ENCODE peak calls at places on chromosomes 13 and 19, in nine cellular contexts. One of them, this sample, is unnamed.

GRCh38 chr19:19820774-19821315 is 705 bp downstream of the ZNF506 start:
- DNase-seq in transverse colon: no peak
- DNase-seq in tibial nerve: no peak
- DNase-seq in upper lobe of left lung: no peak
- DNase-seq in K562: no peak
- DNase-seq in H1: no peak
- DNase-seq in A549: no peak
- DNase-seq in stomach: no peak
- DNase-seq in suprapubic skin: no peak
- DNase-seq in this sample: peak; percentile 26

GRCh38 chr19:51710163-51710562 is 13.6 kb downstream of the HAS1 start:
- DNase-seq in H1: no peak
- DNase-seq in suprapubic skin: no peak
- DNase-seq in transverse colon: no peak
- DNase-seq in tibial nerve: no peak
- DNase-seq in A549: no peak
- DNase-seq in stomach: no peak
- DNase-seq in upper lobe of left lung: no peak
- DNase-seq in K562: no peak
- DNase-seq in this sample: no peak

GRCh38 chr13:92843549-92843948 is 383.1 kb upstream of the GPC6 start:
- DNase-seq in K562: no peak
- DNase-seq in H1: no peak
- DNase-seq in suprapubic skin: no peak
- DNase-seq in stomach: no peak
- DNase-seq in tibial nerve: no peak
- DNase-seq in A549: no peak
- DNase-seq in upper lobe of left lung: no peak
- DNase-seq in transverse colon: no peak
- DNase-seq in this sample: no peak

GRCh38 chr13:113859311-113860050 is 4.4 kb downstream of the GAS6 start:
- DNase-seq in K562: no peak
- DNase-seq in A549: no peak
- DNase-seq in stomach: no peak
- DNase-seq in upper lobe of left lung: no peak
- DNase-seq in transverse colon: no peak
- DNase-seq in tibial nerve: no peak
- DNase-seq in suprapubic skin: no peak
- DNase-seq in H1: no peak
- DNase-seq in this sample: peak; percentile 7

GRCh38 chr19:45472557-45473365 is 5.0 kb downstream of the FOSB start:
- DNase-seq in transverse colon: no peak
- DNase-seq in stomach: no peak
- DNase-seq in K562: no peak
- DNase-seq in tibial nerve: no peak
- DNase-seq in H1: peak; percentile 70
- DNase-seq in suprapubic skin: no peak
- DNase-seq in A549: no peak
- DNase-seq in upper lobe of left lung: peak; percentile 93
- DNase-seq in this sample: no peak

GRCh38 chr19:10334340-10335148 is 1.2 kb upstream of the RAVER1 start:
- DNase-seq in suprapubic skin: peak; percentile 97
- DNase-seq in stomach: peak; percentile 97
- DNase-seq in upper lobe of left lung: peak; percentile 98
- DNase-seq in H1: peak; percentile 99
- DNase-seq in transverse colon: peak; percentile 97
- DNase-seq in K562: peak; percentile 95
- DNase-seq in A549: peak; percentile 93
- DNase-seq in tibial nerve: peak; percentile 95
- DNase-seq in this sample: peak; percentile 97

GRCh38 chr13:28329395-28330158 is 165.4 kb downstream of the FLT1 start:
- DNase-seq in tibial nerve: no peak
- DNase-seq in transverse colon: no peak
- DNase-seq in stomach: no peak
- DNase-seq in suprapubic skin: no peak
- DNase-seq in K562: no peak
- DNase-seq in upper lobe of left lung: no peak
- DNase-seq in H1: no peak
- DNase-seq in A549: no peak
- DNase-seq in this sample: peak; percentile 20

GRCh38 chr19:1274852-1275259 is 474 bp upstream of the FAM174C start:
- DNase-seq in K562: peak; percentile 48
- DNase-seq in suprapubic skin: no peak
- DNase-seq in tibial nerve: no peak
- DNase-seq in upper lobe of left lung: no peak
- DNase-seq in A549: no peak
- DNase-seq in H1: peak; percentile 77
- DNase-seq in stomach: no peak
- DNase-seq in transverse colon: no peak
- DNase-seq in this sample: no peak

GRCh38 chr19:17076539-17076919 is 952 bp downstream of the MYO9B start:
- DNase-seq in tibial nerve: no peak
- DNase-seq in transverse colon: peak; percentile 27
- DNase-seq in suprapubic skin: no peak
- DNase-seq in stomach: no peak
- DNase-seq in A549: no peak
- DNase-seq in upper lobe of left lung: no peak
- DNase-seq in H1: no peak
- DNase-seq in K562: no peak
- DNase-seq in this sample: no peak

GRCh38 chr13:49086711-49087110 is 111.0 kb downstream of the FNDC3A start:
- DNase-seq in transverse colon: no peak
- DNase-seq in stomach: no peak
- DNase-seq in K562: no peak
- DNase-seq in suprapubic skin: no peak
- DNase-seq in upper lobe of left lung: no peak
- DNase-seq in A549: no peak
- DNase-seq in tibial nerve: no peak
- DNase-seq in H1: no peak
- DNase-seq in this sample: no peak

GRCh38 chr19:40530091-40530901 is 46.4 kb upstream of the SHKBP1 start:
- DNase-seq in A549: no peak
- DNase-seq in tibial nerve: no peak
- DNase-seq in suprapubic skin: no peak
- DNase-seq in K562: peak; percentile 97
- DNase-seq in upper lobe of left lung: peak; percentile 86
- DNase-seq in transverse colon: no peak
- DNase-seq in H1: peak; percentile 92
- DNase-seq in stomach: no peak
- DNase-seq in this sample: peak; percentile 33

GRCh38 chr19:42185281-42185680 is 32.2 kb downstream of the DEDD2 start:
- DNase-seq in H1: no peak
- DNase-seq in A549: no peak
- DNase-seq in stomach: no peak
- DNase-seq in suprapubic skin: no peak
- DNase-seq in K562: no peak
- DNase-seq in upper lobe of left lung: no peak
- DNase-seq in tibial nerve: no peak
- DNase-seq in transverse colon: no peak
- DNase-seq in this sample: no peak

GRCh38 chr19:55683449-55684261 is 8.6 kb downstream of the EPN1 start:
- DNase-seq in tibial nerve: no peak
- DNase-seq in upper lobe of left lung: no peak
- DNase-seq in H1: no peak
- DNase-seq in transverse colon: peak; percentile 74
- DNase-seq in K562: no peak
- DNase-seq in suprapubic skin: no peak
- DNase-seq in stomach: peak; percentile 86
- DNase-seq in A549: no peak
- DNase-seq in this sample: no peak

GRCh38 chr19:13849991-13850909 is 26.7 kb upstream of the NANOS3 start:
- DNase-seq in transverse colon: peak; percentile 86
- DNase-seq in tibial nerve: peak; percentile 77
- DNase-seq in H1: peak; percentile 88
- DNase-seq in stomach: peak; percentile 88
- DNase-seq in K562: peak; percentile 80
- DNase-seq in A549: peak; percentile 83
- DNase-seq in suprapubic skin: no peak
- DNase-seq in upper lobe of left lung: peak; percentile 98
- DNase-seq in this sample: peak; percentile 90

GRCh38 chr19:13847033-13847899 is 29.7 kb upstream of the NANOS3 start:
- DNase-seq in K562: peak; percentile 81
- DNase-seq in stomach: peak; percentile 90
- DNase-seq in A549: peak; percentile 94
- DNase-seq in tibial nerve: peak; percentile 90
- DNase-seq in transverse colon: peak; percentile 93
- DNase-seq in upper lobe of left lung: peak; percentile 98
- DNase-seq in H1: peak; percentile 98
- DNase-seq in suprapubic skin: peak; percentile 98
- DNase-seq in this sample: peak; percentile 96

GRCh38 chr19:13849277-13849676 is 27.7 kb upstream of the NANOS3 start:
- DNase-seq in tibial nerve: no peak
- DNase-seq in H1: no peak
- DNase-seq in transverse colon: no peak
- DNase-seq in K562: no peak
- DNase-seq in suprapubic skin: no peak
- DNase-seq in A549: no peak
- DNase-seq in upper lobe of left lung: no peak
- DNase-seq in stomach: no peak
- DNase-seq in this sample: peak; percentile 57

GRCh38 chr19:13847900-13848677 is 28.8 kb upstream of the NANOS3 start:
- DNase-seq in upper lobe of left lung: no peak
- DNase-seq in stomach: no peak
- DNase-seq in K562: no peak
- DNase-seq in tibial nerve: no peak
- DNase-seq in A549: no peak
- DNase-seq in H1: no peak
- DNase-seq in suprapubic skin: no peak
- DNase-seq in transverse colon: no peak
- DNase-seq in this sample: no peak

GRCh38 chr19:13848811-13849241 is 28.1 kb upstream of the NANOS3 start:
- DNase-seq in H1: no peak
- DNase-seq in A549: peak; percentile 74
- DNase-seq in suprapubic skin: no peak
- DNase-seq in transverse colon: no peak
- DNase-seq in upper lobe of left lung: no peak
- DNase-seq in stomach: no peak
- DNase-seq in K562: no peak
- DNase-seq in tibial nerve: no peak
- DNase-seq in this sample: no peak
- TF ChIP-seq EP300 in H1: no peak
- TF ChIP-seq EP300 in A549: no peak
- TF ChIP-seq EP300 in suprapubic skin: no peak
- TF ChIP-seq EP300 in transverse colon: no peak
- TF ChIP-seq EP300 in upper lobe of left lung: no peak
- TF ChIP-seq EP300 in stomach: no peak
- TF ChIP-seq EP300 in K562: no peak
- TF ChIP-seq EP300 in tibial nerve: no peak
- TF ChIP-seq EP300 in this sample: no peak

DNA sequence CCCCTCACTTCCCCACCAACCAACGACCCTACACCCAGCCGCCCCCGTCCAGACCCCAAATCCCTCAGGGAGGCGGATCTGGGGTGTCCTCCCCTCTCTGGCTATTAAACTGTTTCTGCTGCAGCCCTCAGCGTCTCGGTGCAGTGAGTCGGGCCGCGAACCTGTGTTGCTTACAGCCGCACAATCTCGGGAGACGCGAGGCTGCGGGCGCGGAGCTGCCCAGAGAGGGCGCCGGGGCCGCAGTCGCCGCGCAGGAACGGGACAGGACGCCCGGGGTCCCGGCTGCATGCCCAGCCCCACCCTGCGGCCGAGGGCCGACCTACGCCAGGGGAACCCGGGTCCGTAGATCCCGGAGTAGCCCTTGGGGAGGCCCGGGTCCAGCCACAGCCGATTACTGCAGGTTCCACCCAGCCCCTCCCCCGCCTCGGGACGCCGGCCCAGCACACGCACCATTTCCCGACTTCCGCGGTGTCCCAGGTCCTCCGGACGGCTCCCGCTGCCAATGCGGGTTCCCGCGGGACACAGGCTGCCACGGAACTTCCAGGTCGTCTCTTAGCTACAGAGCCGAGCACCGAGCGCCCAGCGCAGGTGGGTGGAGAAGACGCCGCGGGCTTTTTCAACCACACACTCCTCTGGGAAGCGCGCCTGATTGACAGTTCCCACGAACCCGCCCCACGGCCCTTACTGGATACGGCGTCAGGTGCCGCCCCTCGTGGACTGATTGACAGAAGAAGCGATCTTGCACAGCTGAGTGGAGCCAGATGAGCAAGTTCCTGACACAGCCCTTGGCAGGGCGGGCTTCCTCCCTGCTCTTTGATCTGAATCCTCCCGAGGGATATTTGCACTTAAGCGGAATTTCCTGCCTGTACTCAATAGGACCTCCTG is at the start of gene ZNF799:
- DNase-seq in suprapubic skin: peak; percentile 98
- DNase-seq in stomach: peak; percentile 99
- DNase-seq in K562: peak; percentile 80
- DNase-seq in tibial nerve: peak; percentile 98
- DNase-seq in A549: peak; percentile 94
- DNase-seq in upper lobe of left lung: peak; percentile 94
- DNase-seq in transverse colon: peak; percentile 98
- DNase-seq in H1: peak; percentile 88
- DNase-seq in this sample: peak; percentile 96
- TF ChIP-seq CTCF in suprapubic skin: peak; percentile 6
- TF ChIP-seq CTCF in stomach: no peak
- TF ChIP-seq CTCF in K562: no peak
- TF ChIP-seq CTCF in tibial nerve: no peak
- TF ChIP-seq CTCF in A549: no peak
- TF ChIP-seq CTCF in upper lobe of left lung: peak; percentile 38
- TF ChIP-seq CTCF in transverse colon: no peak
- TF ChIP-seq CTCF in H1: no peak
- TF ChIP-seq CTCF in this sample: no peak

GRCh38 chr13:22102237-22102636 is 431.4 kb downstream of the FGF9 start:
- DNase-seq in stomach: no peak
- DNase-seq in suprapubic skin: no peak
- DNase-seq in H1: no peak
- DNase-seq in A549: no peak
- DNase-seq in K562: no peak
- DNase-seq in tibial nerve: no peak
- DNase-seq in transverse colon: no peak
- DNase-seq in upper lobe of left lung: no peak
- DNase-seq in this sample: no peak
- H3K4me1 ChIP-seq in stomach: no peaks in the 10 kb centered on the region
- H3K4me1 ChIP-seq in suprapubic skin: peaks cover 2% of the 10 kb centered on the region
- H3K4me1 ChIP-seq in H1: no peaks in the 10 kb centered on the region
- H3K4me1 ChIP-seq in A549: no peaks in the 10 kb centered on the region
- H3K4me1 ChIP-seq in K562: no peaks in the 10 kb centered on the region
- H3K4me1 ChIP-seq in tibial nerve: no peaks in the 10 kb centered on the region
- H3K4me1 ChIP-seq in transverse colon: no peaks in the 10 kb centered on the region
- H3K4me1 ChIP-seq in upper lobe of left lung: no peaks in the 10 kb centered on the region
- H3K4me1 ChIP-seq in this sample: no peaks in the 10 kb centered on the region

GRCh38 chr13:86882835-86883234 is 788.3 kb upstream of the SLITRK5 start:
- DNase-seq in suprapubic skin: no peak
- DNase-seq in H1: no peak
- DNase-seq in K562: no peak
- DNase-seq in transverse colon: no peak
- DNase-seq in upper lobe of left lung: no peak
- DNase-seq in A549: no peak
- DNase-seq in stomach: no peak
- DNase-seq in tibial nerve: no peak
- DNase-seq in this sample: no peak

GRCh38 chr13:86882107-86882506 is 789.1 kb upstream of the SLITRK5 start:
- DNase-seq in A549: no peak
- DNase-seq in tibial nerve: no peak
- DNase-seq in K562: no peak
- DNase-seq in upper lobe of left lung: no peak
- DNase-seq in stomach: no peak
- DNase-seq in transverse colon: no peak
- DNase-seq in suprapubic skin: no peak
- DNase-seq in H1: peak; percentile 51
- DNase-seq in this sample: no peak

GRCh38 chr13:86881390-86881789 is 789.8 kb upstream of the SLITRK5 start:
- DNase-seq in stomach: no peak
- DNase-seq in H1: no peak
- DNase-seq in K562: no peak
- DNase-seq in transverse colon: no peak
- DNase-seq in tibial nerve: no peak
- DNase-seq in upper lobe of left lung: no peak
- DNase-seq in suprapubic skin: no peak
- DNase-seq in A549: no peak
- DNase-seq in this sample: no peak

GRCh38 chr13:86877449-86877848 is 793.7 kb upstream of the SLITRK5 start:
- DNase-seq in upper lobe of left lung: no peak
- DNase-seq in tibial nerve: no peak
- DNase-seq in transverse colon: no peak
- DNase-seq in stomach: no peak
- DNase-seq in H1: no peak
- DNase-seq in suprapubic skin: no peak
- DNase-seq in K562: no peak
- DNase-seq in A549: no peak
- DNase-seq in this sample: no peak
- TF ChIP-seq EP300 in upper lobe of left lung: no peak
- TF ChIP-seq EP300 in tibial nerve: no peak
- TF ChIP-seq EP300 in transverse colon: no peak
- TF ChIP-seq EP300 in stomach: no peak
- TF ChIP-seq EP300 in H1: no peak
- TF ChIP-seq EP300 in suprapubic skin: no peak
- TF ChIP-seq EP300 in K562: no peak
- TF ChIP-seq EP300 in A549: no peak
- TF ChIP-seq EP300 in this sample: no peak

This sample was measured in ovary.